ENCODE peak calls at places on chromosomes 4 and X, in six cellular contexts. G, O, Z, C, H and T are unnamed samples.

GRCh38 chr4:70838972-70839536 is 636 bp downstream of the GRSF1 start:
- DNase-seq in G (peak), O (peak), Z (peak), C (peak), H (peak), T (peak)

GRCh38 chr4:14218641-14219040 is 591.1 kb upstream of the BOD1L1 start:
- DNase-seq in G (peak), O (peak), Z (no peak), C (no peak), H (no peak), T (no peak)

GRCh38 chrX:128816919-128817318 is 706.4 kb downstream of the SMARCA1 start:
- DNase-seq in G (no peak), O (peak), Z (no peak), C (no peak), H (no peak), T (no peak)

GRCh38 chr4:151407466-151408379 is 1.3 kb upstream of the FHIP1A start:
- DNase-seq in G (peak), O (no peak), Z (no peak), C (peak), H (peak), T (no peak)

GRCh38 chr4:150256841-150257273 is 178.6 kb downstream of the DCLK2 start:
- DNase-seq in G (no peak), O (peak), Z (no peak), C (no peak), H (peak), T (no peak)

GRCh38 chr4:87896020-87896621 is 63.4 kb downstream of the MEPE start:
- DNase-seq in G (no peak), O (no peak), Z (no peak), C (no peak), H (no peak), T (no peak)

GRCh38 chr4:6403400-6403685 is 69.1 kb downstream of the PPP2R2C start:
- DNase-seq in G (no peak), O (no peak), Z (no peak), C (no peak), H (no peak), T (no peak)

GRCh38 chrX:53287493-53288138 is 6.2 kb upstream of the IQSEC2 start:
- DNase-seq in G (peak), O (no peak), Z (peak), C (peak), H (peak), T (no peak)

GRCh38 chr4:184648220-184649025 is 824 bp downstream of the CASP3 start:
- DNase-seq in G (peak), O (peak), Z (peak), C (peak), H (peak), T (no peak)

GRCh38 chr4:25358515-25359275 is 18.4 kb upstream of the ANAPC4 start:
- DNase-seq in G (no peak), O (no peak), Z (no peak), C (no peak), H (peak), T (no peak)

GRCh38 chrX:25597561-25597960 is 540.6 kb upstream of the MAGEB18 start:
- DNase-seq in G (no peak), O (no peak), Z (no peak), C (no peak), H (no peak), T (no peak)

GRCh38 chr4:186727977-186728519 is 4.4 kb upstream of the FAT1 start:
- DNase-seq in G (no peak), O (no peak), Z (no peak), C (no peak), H (no peak), T (no peak)

GRCh38 chrX:1534321-1535168 is 2.4 kb downstream of the P2RY8 start:
- DNase-seq in G (no peak), O (no peak), Z (peak), C (peak), H (no peak), T (no peak)

GRCh38 chrX:153781428-153782047 is 697 bp downstream of the SRPK3 start:
- DNase-seq in G (no peak), O (no peak), Z (no peak), C (no peak), H (no peak), T (no peak)

GRCh38 chr4:136680271-136680670 is 852.0 kb downstream of the PCDH18 start:
- DNase-seq in G (no peak), O (no peak), Z (no peak), C (no peak), H (no peak), T (no peak)

GRCh38 chr4:8260656-8261111 is 8.9 kb upstream of the HTRA3 start:
- DNase-seq in G (no peak), O (no peak), Z (no peak), C (no peak), H (peak), T (no peak)

DNA sequence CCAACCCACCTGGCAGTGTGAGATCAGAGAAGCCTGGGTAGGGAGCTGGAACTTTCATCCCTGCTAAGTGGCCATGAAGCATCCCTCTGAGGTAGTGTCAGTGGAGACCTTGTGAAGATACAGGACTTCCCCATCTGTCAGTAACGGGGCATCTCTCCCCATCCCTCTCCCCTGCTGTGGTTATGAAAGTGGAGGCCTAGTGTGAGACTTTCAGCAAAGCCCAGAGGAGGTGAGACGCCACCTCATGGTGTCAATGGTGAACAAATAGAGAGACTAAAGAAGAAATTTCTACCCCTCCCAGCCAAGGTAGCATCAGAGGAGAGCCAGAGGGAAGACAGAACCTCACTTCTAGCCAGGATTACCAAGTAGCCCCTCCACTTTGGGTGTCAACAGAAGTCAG is 150.2 kb downstream of the VEGFC start:
- DNase-seq in G (no peak), O (no peak), Z (no peak), C (peak), H (no peak), T (no peak)
- TF ChIP-seq CTCF in G (no peak), O (no peak), Z (no peak), C (peak), H (no peak), T (no peak)

DNA sequence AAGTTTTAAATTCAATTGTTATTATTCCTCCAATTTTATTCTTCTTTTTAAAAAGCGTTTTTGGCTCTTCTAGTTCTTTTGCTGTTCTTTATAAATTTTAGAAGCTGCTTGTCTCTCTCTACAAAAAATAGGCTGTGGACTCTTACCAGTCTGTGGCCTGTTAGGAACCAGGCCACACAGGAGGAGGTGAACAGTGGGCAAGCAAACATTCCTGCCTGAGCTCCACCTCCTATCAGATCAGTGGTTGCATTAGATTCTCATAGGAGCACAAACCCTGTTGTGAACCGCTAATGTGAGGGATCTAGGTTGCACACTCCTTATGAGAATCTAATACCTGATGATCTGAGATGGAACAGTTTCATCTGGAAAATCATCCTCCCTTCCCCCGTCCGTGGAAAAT is 23.1 kb downstream of the JADE3 start:
- DNase-seq in G (no peak), O (no peak), Z (no peak), C (no peak), H (no peak), T (no peak)
- TF ChIP-seq CTCF in G (no peak), O (no peak), Z (no peak), C (no peak), H (no peak), T (no peak)

DNA sequence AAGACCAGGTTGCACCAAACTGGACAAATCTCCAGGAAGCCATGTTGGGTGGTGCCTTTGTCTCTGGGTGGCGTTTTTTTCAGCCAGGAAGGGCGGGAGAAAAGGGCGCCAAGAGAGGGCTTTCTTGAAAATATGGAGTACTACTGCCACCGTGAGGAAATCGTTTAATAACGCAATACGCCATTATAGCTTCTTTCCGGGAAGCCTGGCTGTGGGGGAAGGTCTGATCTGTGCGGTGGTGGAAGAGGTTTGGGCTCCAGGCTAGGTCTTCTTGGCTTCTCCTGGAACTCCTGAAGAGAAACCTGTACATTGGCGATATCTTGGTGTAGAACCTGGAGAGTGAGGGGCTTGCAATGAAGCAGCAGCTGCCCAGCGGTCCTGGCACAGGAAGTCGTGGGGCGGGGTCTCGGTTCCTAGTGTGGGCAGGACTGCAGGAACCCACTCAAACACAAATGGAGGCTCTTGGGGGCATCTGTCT is 202.7 kb downstream of the OR13H1 start:
- DNase-seq in G (peak), O (no peak), Z (no peak), C (peak), H (peak), T (no peak)
- TF ChIP-seq CTCF in G (peak), O (no peak), Z (no peak), C (no peak), H (peak), T (no peak)

GRCh38 chr4:5389756-5390155 is 318.6 kb downstream of the EVC2 start:
- DNase-seq in G (no peak), O (no peak), Z (no peak), C (no peak), H (no peak), T (no peak)
- TF ChIP-seq CTCF in G (no peak), O (no peak), Z (no peak), C (no peak), H (no peak), T (no peak)

GRCh38 chr4:73139245-73139644 is 69.7 kb upstream of the COX18 start:
- DNase-seq in G (no peak), O (no peak), Z (no peak), C (no peak), H (no peak), T (no peak)

GRCh38 chr4:73137121-73137520 is 67.6 kb upstream of the COX18 start:
- DNase-seq in G (no peak), O (no peak), Z (no peak), C (no peak), H (no peak), T (no peak)

GRCh38 chr4:73139991-73140390 is 70.5 kb upstream of the COX18 start:
- DNase-seq in G (no peak), O (no peak), Z (no peak), C (no peak), H (no peak), T (no peak)

GRCh38 chr4:73142995-73143547 is 73.6 kb upstream of the COX18 start:
- DNase-seq in G (no peak), O (no peak), Z (no peak), C (no peak), H (no peak), T (no peak)
- TF ChIP-seq CTCF in G (peak), O (peak), Z (peak), C (no peak), H (no peak), T (peak)

DNA sequence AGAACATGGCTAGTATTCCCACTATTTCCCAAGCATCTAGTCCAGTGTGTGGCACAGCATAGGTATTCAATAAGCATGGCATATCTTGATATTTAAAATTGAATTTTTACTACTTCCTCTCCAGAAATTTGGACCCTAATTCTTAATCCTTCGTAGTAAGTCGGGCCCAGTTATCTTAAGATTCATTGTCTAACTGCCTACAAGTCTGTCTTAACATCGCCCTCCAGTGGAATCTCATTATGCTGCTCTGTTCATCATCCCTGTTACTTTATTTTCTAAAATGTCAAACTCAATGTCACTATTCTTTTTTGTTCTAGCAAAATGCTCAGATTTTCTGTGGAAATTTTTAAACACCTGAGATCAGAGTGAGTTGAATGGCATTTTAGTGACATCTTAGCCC is 606.2 kb downstream of the KLHL13 start:
- DNase-seq in G (no peak), O (no peak), Z (no peak), C (no peak), H (no peak), T (no peak)
- TF ChIP-seq CTCF in G (no peak), O (peak), Z (no peak), C (no peak), H (no peak), T (no peak)